ENCODE peak calls at places on chromosomes 2 and 18, in ten cellular contexts. One of them, this sample, is unnamed.

GRCh38 chr18:49944681-49945080 is 131.3 kb upstream of the ACAA2 start:
- DNase-seq in cardiac muscle cell: no peak
- DNase-seq in breast epithelium: no peak
- DNase-seq in A549: no peak
- DNase-seq in prostate gland: no peak
- DNase-seq in HL-60: no peak
- DNase-seq in OCI-LY7: no peak
- DNase-seq in heart left ventricle: no peak
- DNase-seq in CD8-positive, alpha-beta memory T cell: no peak
- DNase-seq in PC-3: no peak
- DNase-seq in this sample: no peak

GRCh38 chr2:33304032-33304864 is 172.2 kb upstream of the RASGRP3 start:
- DNase-seq in cardiac muscle cell: no peak
- DNase-seq in breast epithelium: no peak
- DNase-seq in A549: peak
- DNase-seq in prostate gland: no peak
- DNase-seq in HL-60: no peak
- DNase-seq in OCI-LY7: no peak
- DNase-seq in heart left ventricle: no peak
- DNase-seq in CD8-positive, alpha-beta memory T cell: no peak
- DNase-seq in PC-3: peak
- DNase-seq in this sample: no peak

GRCh38 chr2:174561283-174562275 is 36.0 kb downstream of the WIPF1 start:
- DNase-seq in cardiac muscle cell: peak
- DNase-seq in breast epithelium: peak
- DNase-seq in A549: no peak
- DNase-seq in prostate gland: peak
- DNase-seq in HL-60: no peak
- DNase-seq in OCI-LY7: no peak
- DNase-seq in heart left ventricle: peak
- DNase-seq in CD8-positive, alpha-beta memory T cell: no peak
- DNase-seq in PC-3: no peak
- DNase-seq in this sample: peak

GRCh38 chr2:70779911-70780580 is 10.4 kb downstream of the FIGLA start:
- DNase-seq in cardiac muscle cell: no peak
- DNase-seq in breast epithelium: no peak
- DNase-seq in A549: no peak
- DNase-seq in prostate gland: no peak
- DNase-seq in HL-60: no peak
- DNase-seq in OCI-LY7: no peak
- DNase-seq in heart left ventricle: no peak
- DNase-seq in CD8-positive, alpha-beta memory T cell: no peak
- DNase-seq in PC-3: peak
- DNase-seq in this sample: no peak

GRCh38 chr2:226048625-226049024 is 649.1 kb downstream of the NYAP2 start:
- DNase-seq in cardiac muscle cell: peak
- DNase-seq in breast epithelium: no peak
- DNase-seq in A549: peak
- DNase-seq in prostate gland: no peak
- DNase-seq in HL-60: no peak
- DNase-seq in OCI-LY7: no peak
- DNase-seq in heart left ventricle: no peak
- DNase-seq in CD8-positive, alpha-beta memory T cell: no peak
- DNase-seq in PC-3: peak
- DNase-seq in this sample: no peak

GRCh38 chr18:45066868-45067267 is 386.2 kb downstream of the SETBP1 start:
- DNase-seq in cardiac muscle cell: peak
- DNase-seq in breast epithelium: no peak
- DNase-seq in A549: no peak
- DNase-seq in prostate gland: no peak
- DNase-seq in HL-60: peak
- DNase-seq in OCI-LY7: no peak
- DNase-seq in heart left ventricle: peak
- DNase-seq in CD8-positive, alpha-beta memory T cell: no peak
- DNase-seq in PC-3: no peak
- DNase-seq in this sample: no peak

GRCh38 chr2:71925268-71926097 is 222.2 kb downstream of the CYP26B1 start:
- DNase-seq in cardiac muscle cell: no peak
- DNase-seq in breast epithelium: no peak
- DNase-seq in A549: no peak
- DNase-seq in prostate gland: no peak
- DNase-seq in HL-60: peak
- DNase-seq in OCI-LY7: no peak
- DNase-seq in heart left ventricle: peak
- DNase-seq in CD8-positive, alpha-beta memory T cell: no peak
- DNase-seq in PC-3: no peak
- DNase-seq in this sample: no peak

GRCh38 chr18:64337018-64337417 is 188.1 kb upstream of the LINC00305 start:
- DNase-seq in cardiac muscle cell: no peak
- DNase-seq in breast epithelium: no peak
- DNase-seq in A549: no peak
- DNase-seq in prostate gland: no peak
- DNase-seq in HL-60: peak
- DNase-seq in OCI-LY7: no peak
- DNase-seq in heart left ventricle: no peak
- DNase-seq in CD8-positive, alpha-beta memory T cell: no peak
- DNase-seq in PC-3: no peak
- DNase-seq in this sample: no peak

GRCh38 chr2:150850641-150851040 is 363.2 kb upstream of the RND3 start:
- DNase-seq in cardiac muscle cell: no peak
- DNase-seq in breast epithelium: no peak
- DNase-seq in A549: no peak
- DNase-seq in prostate gland: no peak
- DNase-seq in HL-60: no peak
- DNase-seq in OCI-LY7: no peak
- DNase-seq in heart left ventricle: no peak
- DNase-seq in CD8-positive, alpha-beta memory T cell: no peak
- DNase-seq in PC-3: no peak
- DNase-seq in this sample: no peak

GRCh38 chr2:150856596-150857281 is 369.3 kb upstream of the RND3 start:
- DNase-seq in cardiac muscle cell: no peak
- DNase-seq in breast epithelium: no peak
- DNase-seq in A549: no peak
- DNase-seq in prostate gland: no peak
- DNase-seq in HL-60: no peak
- DNase-seq in OCI-LY7: no peak
- DNase-seq in heart left ventricle: no peak
- DNase-seq in CD8-positive, alpha-beta memory T cell: no peak
- DNase-seq in PC-3: peak
- DNase-seq in this sample: no peak

GRCh38 chr2:150859162-150859561 is 371.7 kb upstream of the RND3 start:
- DNase-seq in cardiac muscle cell: no peak
- DNase-seq in breast epithelium: no peak
- DNase-seq in A549: no peak
- DNase-seq in prostate gland: no peak
- DNase-seq in HL-60: no peak
- DNase-seq in OCI-LY7: no peak
- DNase-seq in heart left ventricle: no peak
- DNase-seq in CD8-positive, alpha-beta memory T cell: no peak
- DNase-seq in PC-3: peak
- DNase-seq in this sample: no peak

GRCh38 chr2:150847578-150847977 is 360.1 kb upstream of the RND3 start:
- DNase-seq in cardiac muscle cell: no peak
- DNase-seq in breast epithelium: no peak
- DNase-seq in A549: no peak
- DNase-seq in prostate gland: no peak
- DNase-seq in HL-60: no peak
- DNase-seq in OCI-LY7: no peak
- DNase-seq in heart left ventricle: no peak
- DNase-seq in CD8-positive, alpha-beta memory T cell: no peak
- DNase-seq in PC-3: no peak
- DNase-seq in this sample: no peak

GRCh38 chr2:150853258-150853657 is 365.8 kb upstream of the RND3 start:
- DNase-seq in cardiac muscle cell: no peak
- DNase-seq in breast epithelium: no peak
- DNase-seq in A549: no peak
- DNase-seq in prostate gland: no peak
- DNase-seq in HL-60: no peak
- DNase-seq in OCI-LY7: no peak
- DNase-seq in heart left ventricle: no peak
- DNase-seq in CD8-positive, alpha-beta memory T cell: no peak
- DNase-seq in PC-3: no peak
- DNase-seq in this sample: no peak
- H3K27ac ChIP-seq in cardiac muscle cell: no peak
- H3K27ac ChIP-seq in breast epithelium: no peak
- H3K27ac ChIP-seq in A549: no peak
- H3K27ac ChIP-seq in prostate gland: no peak
- H3K27ac ChIP-seq in HL-60: no peak
- H3K27ac ChIP-seq in OCI-LY7: no peak
- H3K27ac ChIP-seq in heart left ventricle: no peak
- H3K27ac ChIP-seq in CD8-positive, alpha-beta memory T cell: no peak
- H3K27ac ChIP-seq in PC-3: no peak
- H3K27ac ChIP-seq in this sample: no peak

GRCh38 chr18:26332991-26333390 is 106.7 kb downstream of the TAF4B start:
- DNase-seq in cardiac muscle cell: no peak
- DNase-seq in breast epithelium: no peak
- DNase-seq in A549: no peak
- DNase-seq in prostate gland: no peak
- DNase-seq in HL-60: no peak
- DNase-seq in OCI-LY7: no peak
- DNase-seq in heart left ventricle: no peak
- DNase-seq in CD8-positive, alpha-beta memory T cell: no peak
- DNase-seq in PC-3: no peak
- DNase-seq in this sample: no peak

GRCh38 chr18:26336572-26336971 is 110.3 kb downstream of the TAF4B start:
- DNase-seq in cardiac muscle cell: no peak
- DNase-seq in breast epithelium: no peak
- DNase-seq in A549: no peak
- DNase-seq in prostate gland: no peak
- DNase-seq in HL-60: no peak
- DNase-seq in OCI-LY7: no peak
- DNase-seq in heart left ventricle: no peak
- DNase-seq in CD8-positive, alpha-beta memory T cell: no peak
- DNase-seq in PC-3: no peak
- DNase-seq in this sample: no peak

DNA sequence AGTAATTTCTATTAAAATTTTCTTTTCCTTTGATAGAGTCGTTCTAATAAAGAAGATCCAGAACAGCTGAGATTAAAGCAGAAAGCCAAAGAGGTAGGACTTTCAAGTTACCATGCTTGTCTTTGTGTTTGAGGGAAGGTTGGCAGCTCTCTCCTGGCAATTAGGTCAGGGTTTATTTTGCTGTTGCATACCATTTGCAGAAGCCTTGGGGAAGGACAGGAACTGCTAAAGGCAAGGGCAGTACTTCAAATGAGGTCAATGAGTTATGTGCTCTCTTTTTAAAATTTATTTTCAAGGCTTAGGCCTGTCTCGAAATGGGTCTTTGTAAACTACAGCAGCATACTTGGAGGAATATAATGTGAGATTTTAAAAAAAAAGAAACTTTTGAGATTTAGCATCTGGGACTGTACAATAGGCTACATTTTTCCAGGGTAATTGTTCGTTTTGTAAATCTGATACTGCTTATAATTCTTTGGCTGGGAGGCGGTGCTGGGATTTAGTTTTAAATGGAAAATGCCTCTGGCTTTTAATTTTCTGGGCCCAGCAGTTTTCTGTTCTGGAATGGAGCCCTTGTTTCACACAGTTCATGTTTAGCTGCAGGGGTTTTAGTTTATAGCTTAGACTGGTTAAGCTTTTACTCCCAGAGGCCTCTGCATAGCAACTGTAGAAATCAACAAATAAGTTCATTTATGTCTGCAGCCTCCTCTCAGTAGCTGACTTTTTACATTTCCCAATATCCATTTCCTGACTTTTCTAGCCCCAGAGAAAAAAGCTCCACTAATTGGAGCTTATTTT is 109.1 kb downstream of the TAF4B start:
- DNase-seq in cardiac muscle cell: peak
- DNase-seq in breast epithelium: peak
- DNase-seq in A549: no peak
- DNase-seq in prostate gland: no peak
- DNase-seq in HL-60: no peak
- DNase-seq in OCI-LY7: no peak
- DNase-seq in heart left ventricle: no peak
- DNase-seq in CD8-positive, alpha-beta memory T cell: no peak
- DNase-seq in PC-3: no peak
- DNase-seq in this sample: no peak
- H3K27ac ChIP-seq in cardiac muscle cell: no peak
- H3K27ac ChIP-seq in breast epithelium: peak
- H3K27ac ChIP-seq in A549: no peak
- H3K27ac ChIP-seq in prostate gland: no peak
- H3K27ac ChIP-seq in HL-60: no peak
- H3K27ac ChIP-seq in OCI-LY7: no peak
- H3K27ac ChIP-seq in heart left ventricle: peak
- H3K27ac ChIP-seq in CD8-positive, alpha-beta memory T cell: no peak
- H3K27ac ChIP-seq in PC-3: no peak
- H3K27ac ChIP-seq in this sample: peak

GRCh38 chr2:44246436-44246835 is 28.8 kb upstream of the SLC3A1 start:
- DNase-seq in cardiac muscle cell: no peak
- DNase-seq in breast epithelium: no peak
- DNase-seq in A549: no peak
- DNase-seq in prostate gland: no peak
- DNase-seq in HL-60: peak
- DNase-seq in OCI-LY7: no peak
- DNase-seq in heart left ventricle: no peak
- DNase-seq in CD8-positive, alpha-beta memory T cell: no peak
- DNase-seq in PC-3: no peak
- DNase-seq in this sample: no peak

GRCh38 chr2:44247924-44248323 is 27.4 kb upstream of the SLC3A1 start:
- DNase-seq in cardiac muscle cell: no peak
- DNase-seq in breast epithelium: no peak
- DNase-seq in A549: no peak
- DNase-seq in prostate gland: no peak
- DNase-seq in HL-60: no peak
- DNase-seq in OCI-LY7: peak
- DNase-seq in heart left ventricle: no peak
- DNase-seq in CD8-positive, alpha-beta memory T cell: no peak
- DNase-seq in PC-3: peak
- DNase-seq in this sample: no peak

GRCh38 chr2:44245068-44245861 is 30.0 kb upstream of the SLC3A1 start:
- DNase-seq in cardiac muscle cell: no peak
- DNase-seq in breast epithelium: no peak
- DNase-seq in A549: no peak
- DNase-seq in prostate gland: peak
- DNase-seq in HL-60: peak
- DNase-seq in OCI-LY7: no peak
- DNase-seq in heart left ventricle: no peak
- DNase-seq in CD8-positive, alpha-beta memory T cell: no peak
- DNase-seq in PC-3: peak
- DNase-seq in this sample: no peak

GRCh38 chr2:44244135-44244871 is 31.0 kb upstream of the SLC3A1 start:
- DNase-seq in cardiac muscle cell: peak
- DNase-seq in breast epithelium: peak
- DNase-seq in A549: peak
- DNase-seq in prostate gland: peak
- DNase-seq in HL-60: peak
- DNase-seq in OCI-LY7: peak
- DNase-seq in heart left ventricle: peak
- DNase-seq in CD8-positive, alpha-beta memory T cell: peak
- DNase-seq in PC-3: peak
- DNase-seq in this sample: peak

DNA sequence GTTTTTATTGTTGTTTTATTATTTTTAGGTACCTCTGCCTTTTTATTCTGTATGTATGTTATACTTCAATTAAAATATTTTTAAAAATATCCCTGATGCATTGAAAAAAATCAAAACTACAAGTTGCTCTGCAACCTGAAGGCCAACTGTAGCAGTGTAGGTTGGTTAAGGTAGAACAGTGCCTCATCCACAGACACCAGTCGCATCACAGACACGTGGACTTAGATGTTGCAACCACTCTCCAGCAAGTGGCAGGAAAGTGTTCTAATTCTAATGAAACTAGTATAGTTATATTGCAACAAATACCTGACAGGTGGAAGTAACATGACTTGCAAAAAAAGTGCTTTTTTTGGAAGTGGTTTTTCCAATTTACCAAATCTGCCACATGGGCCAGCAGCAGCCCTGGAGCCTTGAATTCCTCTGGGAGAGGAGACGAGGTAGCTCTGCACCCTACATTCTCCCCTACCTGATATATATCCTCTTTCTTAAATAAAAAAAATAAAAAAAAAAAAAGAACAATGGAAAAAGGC is 28.4 kb upstream of the SLC3A1 start:
- DNase-seq in cardiac muscle cell: no peak
- DNase-seq in breast epithelium: no peak
- DNase-seq in A549: no peak
- DNase-seq in prostate gland: no peak
- DNase-seq in HL-60: peak
- DNase-seq in OCI-LY7: no peak
- DNase-seq in heart left ventricle: no peak
- DNase-seq in CD8-positive, alpha-beta memory T cell: no peak
- DNase-seq in PC-3: no peak
- DNase-seq in this sample: no peak
- H3K27ac ChIP-seq in cardiac muscle cell: no peak
- H3K27ac ChIP-seq in breast epithelium: no peak
- H3K27ac ChIP-seq in A549: peak
- H3K27ac ChIP-seq in prostate gland: no peak
- H3K27ac ChIP-seq in HL-60: peak
- H3K27ac ChIP-seq in OCI-LY7: no peak
- H3K27ac ChIP-seq in heart left ventricle: no peak
- H3K27ac ChIP-seq in CD8-positive, alpha-beta memory T cell: no peak
- H3K27ac ChIP-seq in PC-3: no peak
- H3K27ac ChIP-seq in this sample: no peak

GRCh38 chr2:172829229-172829628 is 93.6 kb downstream of the RAPGEF4 start:
- DNase-seq in cardiac muscle cell: no peak
- DNase-seq in breast epithelium: no peak
- DNase-seq in A549: no peak
- DNase-seq in prostate gland: no peak
- DNase-seq in HL-60: no peak
- DNase-seq in OCI-LY7: no peak
- DNase-seq in heart left ventricle: no peak
- DNase-seq in CD8-positive, alpha-beta memory T cell: no peak
- DNase-seq in PC-3: peak
- DNase-seq in this sample: no peak

GRCh38 chr2:172830482-172830881 is 94.8 kb downstream of the RAPGEF4 start:
- DNase-seq in cardiac muscle cell: no peak
- DNase-seq in breast epithelium: no peak
- DNase-seq in A549: no peak
- DNase-seq in prostate gland: no peak
- DNase-seq in HL-60: no peak
- DNase-seq in OCI-LY7: no peak
- DNase-seq in heart left ventricle: no peak
- DNase-seq in CD8-positive, alpha-beta memory T cell: no peak
- DNase-seq in PC-3: no peak
- DNase-seq in this sample: no peak

GRCh38 chr2:172834881-172835280 is 99.2 kb downstream of the RAPGEF4 start:
- DNase-seq in cardiac muscle cell: peak
- DNase-seq in breast epithelium: no peak
- DNase-seq in A549: no peak
- DNase-seq in prostate gland: no peak
- DNase-seq in HL-60: no peak
- DNase-seq in OCI-LY7: no peak
- DNase-seq in heart left ventricle: no peak
- DNase-seq in CD8-positive, alpha-beta memory T cell: no peak
- DNase-seq in PC-3: no peak
- DNase-seq in this sample: no peak

GRCh38 chr2:172836386-172837200 is 100.9 kb downstream of the RAPGEF4 start:
- DNase-seq in cardiac muscle cell: no peak
- DNase-seq in breast epithelium: no peak
- DNase-seq in A549: peak
- DNase-seq in prostate gland: no peak
- DNase-seq in HL-60: peak
- DNase-seq in OCI-LY7: no peak
- DNase-seq in heart left ventricle: peak
- DNase-seq in CD8-positive, alpha-beta memory T cell: no peak
- DNase-seq in PC-3: peak
- DNase-seq in this sample: no peak

GRCh38 chr2:172833898-172834297 is 98.3 kb downstream of the RAPGEF4 start:
- DNase-seq in cardiac muscle cell: no peak
- DNase-seq in breast epithelium: no peak
- DNase-seq in A549: no peak
- DNase-seq in prostate gland: no peak
- DNase-seq in HL-60: no peak
- DNase-seq in OCI-LY7: no peak
- DNase-seq in heart left ventricle: no peak
- DNase-seq in CD8-positive, alpha-beta memory T cell: no peak
- DNase-seq in PC-3: no peak
- DNase-seq in this sample: no peak
- H3K27ac ChIP-seq in cardiac muscle cell: no peak
- H3K27ac ChIP-seq in breast epithelium: peak
- H3K27ac ChIP-seq in A549: no peak
- H3K27ac ChIP-seq in prostate gland: no peak
- H3K27ac ChIP-seq in HL-60: no peak
- H3K27ac ChIP-seq in OCI-LY7: no peak
- H3K27ac ChIP-seq in heart left ventricle: no peak
- H3K27ac ChIP-seq in CD8-positive, alpha-beta memory T cell: no peak
- H3K27ac ChIP-seq in PC-3: no peak
- H3K27ac ChIP-seq in this sample: no peak